ENCODE peak calls at places on chromosome 6, in six cellular contexts. D, G, Z, R, Y and H are unnamed samples.

GRCh38 chr6:157760589-157761330 is 62.3 kb upstream of the SNX9 start:
- DNase-seq in D (no peak), G (no peak), Z (no peak), R (no peak), Y (no peak), H (no peak)

GRCh38 chr6:38142178-38142902 is 322.8 kb downstream of the ZFAND3 start:
- DNase-seq in D (no peak), G (no peak), Z (no peak), R (no peak), Y (no peak), H (no peak)

GRCh38 chr6:81612136-81612535 is 140.3 kb downstream of the TENT5A start:
- DNase-seq in D (no peak), G (no peak), Z (no peak), R (no peak), Y (no peak), H (no peak)

GRCh38 chr6:145214570-145214969 is 520.8 kb downstream of the EPM2A start:
- DNase-seq in D (no peak), G (no peak), Z (no peak), R (peak), Y (no peak), H (peak)

GRCh38 chr6:114030767-114031166 is 59.8 kb upstream of the HDAC2 start:
- DNase-seq in D (no peak), G (no peak), Z (no peak), R (no peak), Y (no peak), H (no peak)

GRCh38 chr6:23654745-23655144 is 471.3 kb upstream of the NRSN1 start:
- DNase-seq in D (no peak), G (no peak), Z (no peak), R (no peak), Y (no peak), H (no peak)

GRCh38 chr6:41601248-41601549 is 37.1 kb upstream of the MDFI start:
- DNase-seq in D (no peak), G (no peak), Z (no peak), R (no peak), Y (no peak), H (no peak)

GRCh38 chr6:9494864-9495263 is 920.0 kb downstream of the TFAP2A start:
- DNase-seq in D (no peak), G (no peak), Z (no peak), R (no peak), Y (no peak), H (no peak)

GRCh38 chr6:148501178-148501590 is 158.5 kb downstream of the SASH1 start:
- DNase-seq in D (no peak), G (peak), Z (no peak), R (peak), Y (no peak), H (no peak)

GRCh38 chr6:62707156-62707555 is 421.1 kb upstream of the KHDRBS2 start:
- DNase-seq in D (no peak), G (no peak), Z (no peak), R (no peak), Y (no peak), H (peak)

GRCh38 chr6:158185729-158186456 is 17.7 kb downstream of the GTF2H5 start:
- DNase-seq in D (no peak), G (no peak), Z (no peak), R (no peak), Y (no peak), H (no peak)

DNA sequence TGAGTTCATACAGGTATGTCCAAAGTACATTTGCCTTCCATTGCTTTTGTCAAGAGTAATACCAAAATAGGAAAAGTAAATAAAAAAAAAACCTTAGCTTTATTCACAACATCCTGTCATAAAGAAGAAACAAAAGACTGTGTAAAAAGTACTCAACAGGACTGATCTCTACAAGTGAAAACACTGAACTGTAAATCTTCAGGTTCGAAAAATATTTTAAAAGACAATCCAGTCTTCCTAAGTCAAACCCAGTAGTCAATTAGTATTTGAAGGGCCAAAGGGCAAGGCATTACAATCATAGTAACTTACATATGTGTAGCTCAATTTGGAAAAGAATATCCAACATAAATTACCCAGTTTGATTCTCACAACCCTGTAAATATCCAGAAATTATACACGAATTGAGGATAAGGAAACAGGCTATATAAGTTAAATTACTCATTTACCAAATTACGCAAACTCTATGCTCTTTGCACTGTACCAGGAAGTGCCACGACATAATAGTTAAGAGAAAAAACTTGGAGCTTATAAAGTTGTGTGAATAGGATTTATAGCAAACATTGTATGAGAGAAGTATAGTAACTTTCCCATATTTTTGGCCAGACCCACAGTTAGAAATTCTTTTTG is 21.2 kb downstream of the PTPRK start:
- DNase-seq in D (no peak), G (no peak), Z (no peak), R (no peak), Y (no peak), H (no peak)
- H3K4me3 ChIP-seq in D (no peak), G (no peak), Z (no peak), R (no peak), Y (no peak), H (no peak)

DNA sequence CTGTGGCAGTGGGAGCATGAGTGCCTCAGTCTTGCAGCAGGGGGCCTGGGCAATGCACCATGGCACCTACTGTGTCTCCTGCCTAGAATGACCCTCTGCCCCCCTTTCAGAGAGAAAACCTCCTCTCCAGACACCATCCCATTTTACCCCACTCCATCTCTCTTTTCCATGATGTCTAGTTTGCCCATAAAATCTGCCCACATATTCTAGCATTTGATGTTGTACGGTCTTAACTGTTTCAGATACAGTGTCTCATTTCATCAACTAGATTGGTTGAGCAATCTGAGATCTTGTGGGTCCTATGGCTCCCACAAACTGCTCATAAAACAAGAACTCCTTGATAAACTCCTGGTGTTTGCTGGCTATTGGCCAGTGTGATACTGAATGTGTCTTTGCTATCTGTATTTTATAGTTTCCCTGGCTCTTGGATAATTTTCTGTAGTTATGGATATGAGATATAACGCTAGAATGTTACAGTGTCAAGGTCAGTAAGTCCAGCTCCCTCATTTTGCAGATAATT is 8.1 kb downstream of the PNPLA1 start:
- DNase-seq in D (no peak), G (no peak), Z (no peak), R (no peak), Y (no peak), H (no peak)
- H3K4me3 ChIP-seq in D (no peak), G (no peak), Z (no peak), R (no peak), Y (no peak), H (no peak)

DNA sequence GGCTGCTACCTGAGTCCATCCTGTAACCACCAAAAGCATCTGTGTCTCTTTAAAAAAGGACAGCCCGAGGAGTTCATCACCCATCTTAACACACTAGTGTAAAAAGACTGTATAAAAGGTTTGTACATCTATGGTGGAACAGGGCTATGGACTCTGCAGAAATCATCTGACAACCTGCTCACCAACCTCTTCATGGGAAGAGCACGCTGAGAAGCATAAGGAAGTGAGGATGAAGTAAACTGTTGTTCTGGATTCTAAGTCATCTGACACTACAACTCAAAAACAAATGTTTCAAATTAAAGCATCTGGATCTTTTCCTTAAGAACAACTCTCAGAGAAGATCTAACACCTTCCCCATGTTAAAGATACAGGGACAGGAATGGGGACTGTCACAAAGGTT is 5.4 kb downstream of the IFNGR1 start:
- DNase-seq in D (no peak), G (no peak), Z (no peak), R (no peak), Y (no peak), H (no peak)
- H3K4me3 ChIP-seq in D (peak), G (no peak), Z (no peak), R (no peak), Y (no peak), H (no peak)

GRCh38 chr6:139117734-139118133 is 17.1 kb upstream of the HECA start:
- DNase-seq in D (no peak), G (no peak), Z (no peak), R (no peak), Y (no peak), H (no peak)
- H3K4me3 ChIP-seq in D (no peak), G (no peak), Z (no peak), R (no peak), Y (no peak), H (no peak)